ENCODE peak calls at places on chromosomes 13 and 19, in six cellular contexts. One of them, this sample, is unnamed.
A peak's percentile ranks its signal among the peaks of the same experiment; 100 is the strongest.

GRCh38 chr19:58009666-58010301 is 7.2 kb upstream of the ZNF606 start:
- DNase-seq in AG08396: peak; percentile 85
- DNase-seq in tibial nerve: peak; percentile 61
- DNase-seq in Caco-2: peak; percentile 81
- DNase-seq in SK-MEL-5: peak; percentile 56
- DNase-seq in lower lobe of right lung: peak; percentile 66
- DNase-seq in this sample: peak; percentile 90

GRCh38 chr13:19791953-19792537 is 9.3 kb upstream of the PSPC1 start:
- DNase-seq in AG08396: no peak
- DNase-seq in tibial nerve: no peak
- DNase-seq in SK-MEL-5: no peak
- DNase-seq in Caco-2: peak; percentile 50
- DNase-seq in lower lobe of right lung: no peak
- DNase-seq in this sample: no peak

GRCh38 chr19:38389957-38390924 is 1.7 kb downstream of the SPRED3 start:
- DNase-seq in AG08396: no peak
- DNase-seq in SK-MEL-5: no peak
- DNase-seq in Caco-2: no peak
- DNase-seq in tibial nerve: no peak
- DNase-seq in lower lobe of right lung: no peak
- DNase-seq in this sample: no peak

GRCh38 chr13:51435002-51435578 is 17.7 kb downstream of the INTS6 start:
- DNase-seq in lower lobe of right lung: no peak
- DNase-seq in tibial nerve: no peak
- DNase-seq in AG08396: no peak
- DNase-seq in Caco-2: no peak
- DNase-seq in SK-MEL-5: peak; percentile 47
- DNase-seq in this sample: no peak

GRCh38 chr19:38841787-38842438 is 7.9 kb downstream of the HNRNPL start:
- DNase-seq in lower lobe of right lung: no peak
- DNase-seq in Caco-2: no peak
- DNase-seq in SK-MEL-5: no peak
- DNase-seq in tibial nerve: no peak
- DNase-seq in AG08396: no peak
- DNase-seq in this sample: peak; percentile 24

GRCh38 chr19:4976412-4977298 is 7.7 kb downstream of the KDM4B start:
- DNase-seq in lower lobe of right lung: peak; percentile 88
- DNase-seq in AG08396: peak; percentile 89
- DNase-seq in tibial nerve: peak; percentile 85
- DNase-seq in Caco-2: peak; percentile 35
- DNase-seq in SK-MEL-5: peak; percentile 32
- DNase-seq in this sample: peak; percentile 85

GRCh38 chr19:13146763-13147563 is 3.2 kb downstream of the STX10 start:
- DNase-seq in SK-MEL-5: no peak
- DNase-seq in tibial nerve: peak; percentile 35
- DNase-seq in lower lobe of right lung: peak; percentile 77
- DNase-seq in Caco-2: no peak
- DNase-seq in AG08396: no peak
- DNase-seq in this sample: peak; percentile 73

GRCh38 chr19:16298334-16298733 is 26.3 kb upstream of the KLF2 start:
- DNase-seq in AG08396: no peak
- DNase-seq in tibial nerve: no peak
- DNase-seq in lower lobe of right lung: no peak
- DNase-seq in SK-MEL-5: no peak
- DNase-seq in Caco-2: no peak
- DNase-seq in this sample: no peak

GRCh38 chr13:22127277-22128143 is 456.6 kb downstream of the FGF9 start:
- DNase-seq in Caco-2: no peak
- DNase-seq in lower lobe of right lung: no peak
- DNase-seq in SK-MEL-5: no peak
- DNase-seq in tibial nerve: no peak
- DNase-seq in AG08396: no peak
- DNase-seq in this sample: no peak

GRCh38 chr19:6125571-6125989 is 9.9 kb upstream of the ACSBG2 start:
- DNase-seq in Caco-2: peak; percentile 76
- DNase-seq in SK-MEL-5: peak; percentile 81
- DNase-seq in AG08396: peak; percentile 67
- DNase-seq in lower lobe of right lung: peak; percentile 66
- DNase-seq in tibial nerve: peak; percentile 41
- DNase-seq in this sample: no peak

GRCh38 chr19:17351815-17352435 is 14.6 kb downstream of the GTPBP3 start:
- DNase-seq in AG08396: no peak
- DNase-seq in Caco-2: no peak
- DNase-seq in lower lobe of right lung: no peak
- DNase-seq in tibial nerve: no peak
- DNase-seq in SK-MEL-5: no peak
- DNase-seq in this sample: no peak

GRCh38 chr19:34298891-34299510 is 44.6 kb downstream of the GARRE1 start:
- DNase-seq in Caco-2: peak; percentile 28
- DNase-seq in SK-MEL-5: no peak
- DNase-seq in lower lobe of right lung: no peak
- DNase-seq in tibial nerve: no peak
- DNase-seq in AG08396: no peak
- DNase-seq in this sample: no peak

This sample was measured in aorta.